ENCODE peak calls at places on chromosomes 6 and 20, in four cellular contexts. M is heart right ventricle, R is choroid plexus epithelial cell, I is omental fat pad. Y is an unnamed sample.

GRCh38 chr20:64139200-64140081 is 24.8 kb upstream of the MYT1 start:
- DNase-seq in M (no peak), R (no peak), I (peak; percentile 16), Y (peak; percentile 10)

GRCh38 chr6:79558099-79558498 is 20.9 kb upstream of the LCA5 start:
- DNase-seq in M (no peak), R (no peak), I (no peak), Y (no peak)

GRCh38 chr20:4006640-4007039 is 8.7 kb downstream of the RNF24 start:
- DNase-seq in M (peak; percentile 62), R (no peak), I (no peak), Y (no peak)

GRCh38 chr20:48930035-48930434 is 8.5 kb downstream of the ARFGEF2 start:
- DNase-seq in M (no peak), R (no peak), I (no peak), Y (no peak)

GRCh38 chr6:98539669-98540207 is 294.6 kb upstream of the POU3F2 start:
- DNase-seq in M (no peak), R (no peak), I (no peak), Y (no peak)

GRCh38 chr6:147802400-147802799 is 293.9 kb downstream of the SAMD5 start:
- DNase-seq in M (no peak), R (peak; percentile 25), I (no peak), Y (no peak)

GRCh38 chr6:38387994-38388393 is 251.7 kb downstream of the BTBD9 start:
- DNase-seq in M (no peak), R (peak; percentile 30), I (no peak), Y (no peak)

GRCh38 chr20:50350510-50351249 is 159.5 kb upstream of the PTPN1 start:
- DNase-seq in M (no peak), R (no peak), I (no peak), Y (no peak)

GRCh38 chr6:12082368-12082767 is 70.3 kb downstream of the HIVEP1 start:
- DNase-seq in M (no peak), R (no peak), I (no peak), Y (no peak)

GRCh38 chr20:57124800-57125399 is 141.5 kb downstream of the BMP7 start:
- DNase-seq in M (no peak), R (peak; percentile 12), I (no peak), Y (no peak)

GRCh38 chr6:142642651-142643050 is 302.3 kb downstream of the HIVEP2 start:
- DNase-seq in M (no peak), R (peak; percentile 6), I (no peak), Y (no peak)

GRCh38 chr6:148396411-148396810 is 53.8 kb downstream of the SASH1 start:
- DNase-seq in M (no peak), R (no peak), I (no peak), Y (no peak)

GRCh38 chr6:37535701-37536461 is 36.2 kb upstream of the CCDC167 start:
- DNase-seq in M (no peak), R (no peak), I (no peak), Y (no peak)

GRCh38 chr6:72788188-72788587 is 166.3 kb downstream of the KCNQ5 start:
- DNase-seq in M (no peak), R (peak; percentile 35), I (no peak), Y (no peak)

GRCh38 chr6:25369450-25370086 is 90.4 kb downstream of the CARMIL1 start:
- DNase-seq in M (no peak), R (no peak), I (no peak), Y (no peak)

GRCh38 chr20:32336918-32337347 is 21.2 kb upstream of the ASXL1 start:
- DNase-seq in M (no peak), R (peak; percentile 69), I (no peak), Y (no peak)

GRCh38 chr20:11891081-11891826 is 26.4 kb upstream of the BTBD3 start:
- DNase-seq in M (peak; percentile 70), R (peak; percentile 39), I (no peak), Y (no peak)

GRCh38 chr6:38713812-38714211 is 1.3 kb upstream of the DNAH8 start:
- DNase-seq in M (no peak), R (no peak), I (no peak), Y (no peak)

GRCh38 chr6:166575190-166575589 is 11.3 kb downstream of the RAMACL start:
- DNase-seq in M (peak; percentile 35), R (no peak), I (no peak), Y (no peak)

GRCh38 chr6:30357678-30358339 is 12.9 kb downstream of the RPP21 start:
- DNase-seq in M (no peak), R (peak; percentile 88), I (no peak), Y (peak; percentile 55)

GRCh38 chr6:15088904-15089568 is 156.8 kb upstream of the JARID2 start:
- DNase-seq in M (no peak), R (no peak), I (no peak), Y (no peak)

GRCh38 chr6:132198896-132199295 is 202.4 kb downstream of the MOXD1 start:
- DNase-seq in M (no peak), R (peak; percentile 76), I (no peak), Y (no peak)

GRCh38 chr6:66865771-66866170 is 1158.7 kb upstream of the EYS start:
- DNase-seq in M (no peak), R (peak; percentile 61), I (no peak), Y (no peak)

GRCh38 chr6:10510592-10511367 is 10.4 kb upstream of the GCNT2 start:
- DNase-seq in M (peak; percentile 59), R (peak; percentile 42), I (no peak), Y (no peak)

GRCh38 chr6:87588756-87589407 is 905 bp downstream of the RARS2 start:
- DNase-seq in M (no peak), R (no peak), I (no peak), Y (no peak)

GRCh38 chr6:3330199-3330598 is 71.5 kb downstream of the PSMG4 start:
- DNase-seq in M (no peak), R (no peak), I (no peak), Y (no peak)

GRCh38 chr6:157014871-157015270 is 237.7 kb downstream of the ARID1B start:
- DNase-seq in M (no peak), R (no peak), I (no peak), Y (no peak)

GRCh38 chr20:1456300-1456699 is 10.3 kb downstream of the NSFL1C start:
- DNase-seq in M (no peak), R (peak; percentile 69), I (no peak), Y (no peak)

GRCh38 chr20:36959242-36959641 is 7.7 kb upstream of the SAMHD1 start:
- DNase-seq in M (no peak), R (peak; percentile 26), I (no peak), Y (no peak)

GRCh38 chr6:22474283-22474682 is 95.1 kb upstream of the HDGFL1 start:
- DNase-seq in M (no peak), R (no peak), I (no peak), Y (no peak)

DNA sequence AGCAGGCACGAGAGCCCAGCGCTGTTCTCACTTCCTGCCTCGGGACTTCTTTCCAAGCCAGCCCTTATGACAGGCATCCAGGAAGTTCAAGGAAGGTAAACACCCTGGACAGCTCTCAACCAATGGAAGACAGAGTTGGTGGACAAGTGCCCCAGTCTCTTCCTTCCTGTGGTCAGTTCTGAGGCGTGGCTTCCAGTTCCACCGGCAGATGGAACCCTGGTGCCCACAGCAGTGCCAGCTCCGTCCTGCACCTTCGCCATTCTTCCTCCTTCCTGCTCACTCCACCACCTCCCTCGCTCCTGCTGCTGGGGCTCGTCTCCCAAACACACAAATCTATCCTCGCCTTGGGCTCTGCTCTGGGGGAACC is 162.8 kb downstream of the GRM4 start:
- DNase-seq in M (no peak), R (peak; percentile 17), I (no peak), Y (no peak)
- TF ChIP-seq CTCF in M (no peak), R (no peak), I (no peak), Y (no peak)

GRCh38 chr20:62571667-62572344 is 70.5 kb upstream of the SLCO4A1 start:
- DNase-seq in M (no peak), R (no peak), I (no peak), Y (no peak)
- TF ChIP-seq CTCF in M (no peak), R (no peak), I (no peak), Y (no peak)

DNA sequence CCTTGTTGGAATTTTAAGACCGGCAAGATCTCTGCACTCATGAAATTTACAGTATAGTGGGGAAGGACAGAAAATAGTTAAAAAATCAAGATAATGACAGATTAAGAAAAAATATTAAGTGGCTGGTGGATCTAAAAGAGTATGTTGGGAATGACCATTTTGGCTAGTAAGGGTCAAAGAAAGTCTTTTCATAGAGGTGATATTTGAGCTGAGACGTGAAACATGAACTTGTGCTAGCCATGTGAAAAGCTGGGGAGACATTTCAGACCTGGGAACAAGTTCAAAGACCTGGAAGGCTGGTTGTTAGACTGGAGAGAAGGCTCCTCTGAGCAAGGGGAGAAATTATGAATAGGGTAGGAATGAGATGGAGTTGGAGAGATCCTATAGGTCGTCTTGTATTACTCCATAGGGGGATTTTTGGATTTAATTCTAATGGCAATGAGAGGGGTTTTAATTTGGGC is 4.7 kb downstream of the BICRAL start:
- DNase-seq in M (no peak), R (no peak), I (no peak), Y (no peak)
- TF ChIP-seq CTCF in M (no peak), R (no peak), I (no peak), Y (no peak)

DNA sequence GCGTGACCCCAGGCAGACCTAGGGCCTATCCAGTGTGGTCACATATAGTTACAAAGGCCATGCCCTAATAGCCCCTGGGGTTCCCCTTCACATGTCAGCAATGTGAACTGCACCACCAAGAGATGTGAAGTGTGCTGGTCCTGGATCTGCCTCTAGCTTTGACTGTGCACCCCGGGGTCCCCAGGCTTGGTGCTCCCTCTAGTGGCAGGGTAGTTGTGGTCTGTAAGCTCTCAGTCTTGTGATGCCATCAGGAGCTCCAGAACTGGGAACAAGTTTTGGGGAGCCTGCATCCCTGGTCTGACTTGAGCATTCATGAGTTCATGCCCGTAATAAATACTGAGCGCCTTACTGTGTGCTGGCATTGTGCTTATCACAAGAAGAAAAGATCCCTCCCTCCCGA is 143.4 kb downstream of the DHX35 start:
- DNase-seq in M (no peak), R (no peak), I (no peak), Y (no peak)
- TF ChIP-seq CTCF in M (no peak), R (no peak), I (no peak), Y (no peak)

DNA sequence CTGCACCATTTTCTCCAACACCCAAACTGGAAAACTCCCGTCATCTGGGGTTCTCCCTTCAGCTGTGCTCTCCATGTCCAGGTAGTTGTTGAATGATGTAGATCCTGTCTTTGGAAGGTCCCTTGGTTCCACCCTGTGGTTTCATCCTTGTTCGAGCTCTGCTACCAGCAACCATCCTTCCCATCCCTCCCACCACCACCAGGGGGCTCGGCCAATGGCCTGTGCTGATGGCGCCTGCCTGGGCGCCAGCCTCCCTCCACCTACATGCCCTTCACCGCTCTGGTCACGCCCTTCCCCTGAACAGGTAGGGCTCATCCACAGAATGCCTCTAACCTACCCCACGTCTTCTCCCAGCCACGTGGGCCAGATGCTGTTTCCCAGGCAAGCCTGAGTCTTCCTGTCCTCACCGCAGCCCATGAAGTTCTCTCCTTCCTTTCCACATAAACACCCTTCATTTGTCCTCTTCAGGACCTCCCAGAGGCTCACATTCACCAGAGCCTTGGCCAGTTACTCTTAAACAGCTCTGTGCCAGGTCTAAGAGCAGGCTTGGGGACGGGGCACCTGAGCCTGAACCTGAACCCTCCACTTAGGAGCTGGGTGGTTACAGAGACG is 75.1 kb upstream of the DUSP22 start:
- DNase-seq in M (no peak), R (peak; percentile 16), I (no peak), Y (no peak)
- TF ChIP-seq CTCF in M (peak; percentile 47), R (peak; percentile 69), I (no peak), Y (peak; percentile 23)

DNA sequence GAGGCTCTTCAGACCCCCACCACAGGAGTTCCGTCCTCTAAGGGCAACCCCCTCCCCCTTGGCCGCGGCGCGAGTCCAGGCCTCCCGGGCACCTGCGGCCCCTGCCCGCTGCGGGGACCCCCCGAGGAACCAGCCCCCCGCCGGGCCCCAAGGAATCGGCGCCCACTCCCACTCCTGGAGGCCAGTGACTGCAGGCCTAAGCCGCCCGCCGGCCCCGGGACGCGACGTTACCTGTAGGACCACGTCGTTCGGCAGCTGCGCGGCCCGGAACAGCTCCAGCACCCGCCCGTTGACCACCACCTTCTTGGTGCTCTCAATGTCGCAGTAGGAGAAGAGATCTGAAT is 782 bp downstream of the REPS1 start:
- DNase-seq in M (peak; percentile 45), R (no peak), I (no peak), Y (no peak)
- TF ChIP-seq CTCF in M (no peak), R (no peak), I (no peak), Y (no peak)

Y was measured in D721Med.